ENCODE peak calls at places on chromosomes 11 and 22, in ten cellular contexts. One of them, this sample, is unnamed.

GRCh38 chr11:114208371-114208770 is 87.8 kb upstream of the NNMT start:
- DNase-seq in HCT116: no peak
- DNase-seq in ovary: no peak
- DNase-seq in tibial nerve: no peak
- DNase-seq in heart left ventricle: no peak
- DNase-seq in endothelial cell of umbilical vein: no peak
- DNase-seq in GM12891: no peak
- DNase-seq in A549: no peak
- DNase-seq in adrenal gland: no peak
- DNase-seq in lower leg skin: no peak
- DNase-seq in this sample: no peak

GRCh38 chr22:28783786-28784671 is 11.5 kb downstream of the CCDC117 start:
- DNase-seq in HCT116: no peak
- DNase-seq in adrenal gland: no peak
- DNase-seq in endothelial cell of umbilical vein: peak; percentile 55
- DNase-seq in A549: peak; percentile 58
- DNase-seq in ovary: no peak
- DNase-seq in GM12891: no peak
- DNase-seq in tibial nerve: no peak
- DNase-seq in heart left ventricle: no peak
- DNase-seq in lower leg skin: no peak
- DNase-seq in this sample: no peak

GRCh38 chr11:28176231-28176853 is 68.2 kb downstream of the METTL15 start:
- DNase-seq in lower leg skin: no peak
- DNase-seq in A549: no peak
- DNase-seq in heart left ventricle: no peak
- DNase-seq in endothelial cell of umbilical vein: no peak
- DNase-seq in tibial nerve: no peak
- DNase-seq in HCT116: peak; percentile 34
- DNase-seq in ovary: no peak
- DNase-seq in GM12891: no peak
- DNase-seq in adrenal gland: no peak
- DNase-seq in this sample: no peak

GRCh38 chr11:33339247-33339646 is 82.1 kb downstream of the HIPK3 start:
- DNase-seq in heart left ventricle: no peak
- DNase-seq in adrenal gland: no peak
- DNase-seq in endothelial cell of umbilical vein: no peak
- DNase-seq in ovary: no peak
- DNase-seq in HCT116: no peak
- DNase-seq in GM12891: no peak
- DNase-seq in tibial nerve: no peak
- DNase-seq in lower leg skin: no peak
- DNase-seq in A549: no peak
- DNase-seq in this sample: no peak

GRCh38 chr22:45742866-45743450 is 71.3 kb downstream of the ATXN10 start:
- DNase-seq in HCT116: no peak
- DNase-seq in lower leg skin: no peak
- DNase-seq in A549: peak; percentile 73
- DNase-seq in heart left ventricle: no peak
- DNase-seq in ovary: no peak
- DNase-seq in endothelial cell of umbilical vein: no peak
- DNase-seq in GM12891: no peak
- DNase-seq in tibial nerve: no peak
- DNase-seq in adrenal gland: peak; percentile 30
- DNase-seq in this sample: no peak

GRCh38 chr22:31947296-31947695 is 3.0 kb downstream of the YWHAH start:
- DNase-seq in endothelial cell of umbilical vein: peak; percentile 66
- DNase-seq in GM12891: no peak
- DNase-seq in heart left ventricle: no peak
- DNase-seq in lower leg skin: no peak
- DNase-seq in ovary: no peak
- DNase-seq in A549: peak; percentile 43
- DNase-seq in HCT116: no peak
- DNase-seq in adrenal gland: no peak
- DNase-seq in tibial nerve: no peak
- DNase-seq in this sample: peak; percentile 83

GRCh38 chr11:73194593-73194992 is 23.5 kb upstream of the P2RY2 start:
- DNase-seq in GM12891: no peak
- DNase-seq in A549: peak; percentile 32
- DNase-seq in HCT116: no peak
- DNase-seq in tibial nerve: no peak
- DNase-seq in lower leg skin: peak; percentile 62
- DNase-seq in ovary: no peak
- DNase-seq in heart left ventricle: no peak
- DNase-seq in adrenal gland: no peak
- DNase-seq in endothelial cell of umbilical vein: no peak
- DNase-seq in this sample: no peak

GRCh38 chr22:48712558-48712957 is 1115.1 kb downstream of the BRD1 start:
- DNase-seq in GM12891: no peak
- DNase-seq in heart left ventricle: no peak
- DNase-seq in tibial nerve: no peak
- DNase-seq in HCT116: no peak
- DNase-seq in endothelial cell of umbilical vein: no peak
- DNase-seq in adrenal gland: no peak
- DNase-seq in lower leg skin: no peak
- DNase-seq in ovary: no peak
- DNase-seq in A549: no peak
- DNase-seq in this sample: no peak

GRCh38 chr11:120550007-120550406 is 38.5 kb downstream of the GRIK4 start:
- DNase-seq in adrenal gland: no peak
- DNase-seq in heart left ventricle: no peak
- DNase-seq in ovary: no peak
- DNase-seq in tibial nerve: no peak
- DNase-seq in HCT116: no peak
- DNase-seq in lower leg skin: no peak
- DNase-seq in A549: no peak
- DNase-seq in endothelial cell of umbilical vein: no peak
- DNase-seq in GM12891: no peak
- DNase-seq in this sample: no peak

GRCh38 chr11:123122852-123123251 is 60.9 kb upstream of the HSPA8 start:
- DNase-seq in endothelial cell of umbilical vein: no peak
- DNase-seq in adrenal gland: no peak
- DNase-seq in GM12891: no peak
- DNase-seq in ovary: no peak
- DNase-seq in A549: no peak
- DNase-seq in HCT116: no peak
- DNase-seq in lower leg skin: no peak
- DNase-seq in heart left ventricle: no peak
- DNase-seq in tibial nerve: no peak
- DNase-seq in this sample: no peak

GRCh38 chr11:126978911-126979310 is 21.7 kb downstream of the KIRREL3 start:
- DNase-seq in A549: no peak
- DNase-seq in endothelial cell of umbilical vein: no peak
- DNase-seq in GM12891: no peak
- DNase-seq in adrenal gland: no peak
- DNase-seq in HCT116: no peak
- DNase-seq in heart left ventricle: no peak
- DNase-seq in ovary: no peak
- DNase-seq in lower leg skin: no peak
- DNase-seq in tibial nerve: no peak
- DNase-seq in this sample: no peak

GRCh38 chr11:96050435-96051182 is 126.7 kb upstream of the MTMR2 start:
- DNase-seq in heart left ventricle: no peak
- DNase-seq in tibial nerve: no peak
- DNase-seq in lower leg skin: no peak
- DNase-seq in HCT116: no peak
- DNase-seq in GM12891: no peak
- DNase-seq in ovary: no peak
- DNase-seq in endothelial cell of umbilical vein: no peak
- DNase-seq in adrenal gland: no peak
- DNase-seq in A549: peak; percentile 9
- DNase-seq in this sample: no peak

GRCh38 chr11:114150671-114151070 is 91.2 kb downstream of the ZBTB16 start:
- DNase-seq in heart left ventricle: no peak
- DNase-seq in GM12891: no peak
- DNase-seq in A549: no peak
- DNase-seq in adrenal gland: no peak
- DNase-seq in HCT116: no peak
- DNase-seq in endothelial cell of umbilical vein: no peak
- DNase-seq in ovary: no peak
- DNase-seq in lower leg skin: no peak
- DNase-seq in tibial nerve: no peak
- DNase-seq in this sample: no peak

GRCh38 chr22:49760630-49761571 is 66.8 kb downstream of the BRD1 start:
- DNase-seq in HCT116: no peak
- DNase-seq in adrenal gland: no peak
- DNase-seq in A549: no peak
- DNase-seq in tibial nerve: no peak
- DNase-seq in GM12891: peak; percentile 5
- DNase-seq in heart left ventricle: no peak
- DNase-seq in ovary: no peak
- DNase-seq in endothelial cell of umbilical vein: no peak
- DNase-seq in lower leg skin: no peak
- DNase-seq in this sample: no peak

GRCh38 chr11:111603633-111604130 is 1.4 kb downstream of the SIK2 start:
- DNase-seq in tibial nerve: no peak
- DNase-seq in ovary: no peak
- DNase-seq in lower leg skin: no peak
- DNase-seq in heart left ventricle: no peak
- DNase-seq in adrenal gland: no peak
- DNase-seq in HCT116: no peak
- DNase-seq in endothelial cell of umbilical vein: peak; percentile 49
- DNase-seq in GM12891: no peak
- DNase-seq in A549: no peak
- DNase-seq in this sample: peak; percentile 26

GRCh38 chr11:10091314-10092045 is 202.5 kb downstream of the SBF2 start:
- DNase-seq in tibial nerve: no peak
- DNase-seq in endothelial cell of umbilical vein: no peak
- DNase-seq in GM12891: no peak
- DNase-seq in lower leg skin: no peak
- DNase-seq in HCT116: no peak
- DNase-seq in heart left ventricle: no peak
- DNase-seq in adrenal gland: no peak
- DNase-seq in A549: no peak
- DNase-seq in ovary: no peak
- DNase-seq in this sample: no peak

GRCh38 chr11:96127596-96127959 is 203.7 kb upstream of the MTMR2 start:
- DNase-seq in lower leg skin: no peak
- DNase-seq in GM12891: no peak
- DNase-seq in A549: no peak
- DNase-seq in heart left ventricle: no peak
- DNase-seq in adrenal gland: no peak
- DNase-seq in HCT116: no peak
- DNase-seq in endothelial cell of umbilical vein: peak; percentile 66
- DNase-seq in tibial nerve: no peak
- DNase-seq in ovary: no peak
- DNase-seq in this sample: no peak

GRCh38 chr11:36500315-36500721 is 9.8 kb downstream of the TRAF6 start:
- DNase-seq in heart left ventricle: peak; percentile 56
- DNase-seq in adrenal gland: peak; percentile 70
- DNase-seq in A549: peak; percentile 66
- DNase-seq in endothelial cell of umbilical vein: peak; percentile 89
- DNase-seq in HCT116: no peak
- DNase-seq in GM12891: peak; percentile 25
- DNase-seq in tibial nerve: no peak
- DNase-seq in lower leg skin: no peak
- DNase-seq in ovary: no peak
- DNase-seq in this sample: peak; percentile 18
- TF ChIP-seq POLR2A in heart left ventricle: no peak
- TF ChIP-seq POLR2A in adrenal gland: no peak
- TF ChIP-seq POLR2A in A549: no peak
- TF ChIP-seq POLR2A in endothelial cell of umbilical vein: peak; percentile 33
- TF ChIP-seq POLR2A in HCT116: no peak
- TF ChIP-seq POLR2A in GM12891: no peak
- TF ChIP-seq POLR2A in tibial nerve: no peak
- TF ChIP-seq POLR2A in lower leg skin: no peak
- TF ChIP-seq POLR2A in ovary: no peak
- TF ChIP-seq POLR2A in this sample: no peak

GRCh38 chr22:35606916-35607315 is 10.2 kb downstream of the MB start:
- DNase-seq in heart left ventricle: no peak
- DNase-seq in GM12891: no peak
- DNase-seq in ovary: no peak
- DNase-seq in endothelial cell of umbilical vein: no peak
- DNase-seq in tibial nerve: no peak
- DNase-seq in A549: no peak
- DNase-seq in adrenal gland: no peak
- DNase-seq in HCT116: no peak
- DNase-seq in lower leg skin: no peak
- DNase-seq in this sample: no peak

GRCh38 chr22:35609261-35609660 is 7.9 kb downstream of the MB start:
- DNase-seq in lower leg skin: no peak
- DNase-seq in HCT116: no peak
- DNase-seq in adrenal gland: no peak
- DNase-seq in endothelial cell of umbilical vein: no peak
- DNase-seq in tibial nerve: no peak
- DNase-seq in A549: no peak
- DNase-seq in heart left ventricle: no peak
- DNase-seq in GM12891: no peak
- DNase-seq in ovary: no peak
- DNase-seq in this sample: no peak

GRCh38 chr22:35605787-35606492 is 11.2 kb downstream of the MB start:
- DNase-seq in endothelial cell of umbilical vein: no peak
- DNase-seq in adrenal gland: no peak
- DNase-seq in GM12891: no peak
- DNase-seq in tibial nerve: no peak
- DNase-seq in heart left ventricle: peak; percentile 72
- DNase-seq in lower leg skin: no peak
- DNase-seq in HCT116: no peak
- DNase-seq in A549: no peak
- DNase-seq in ovary: no peak
- DNase-seq in this sample: no peak

GRCh38 chr22:35609761-35610160 is 7.4 kb downstream of the MB start:
- DNase-seq in ovary: no peak
- DNase-seq in lower leg skin: no peak
- DNase-seq in tibial nerve: no peak
- DNase-seq in adrenal gland: no peak
- DNase-seq in HCT116: no peak
- DNase-seq in heart left ventricle: no peak
- DNase-seq in endothelial cell of umbilical vein: no peak
- DNase-seq in GM12891: no peak
- DNase-seq in A549: no peak
- DNase-seq in this sample: no peak

GRCh38 chr22:35608088-35608487 is 9.0 kb downstream of the MB start:
- DNase-seq in GM12891: no peak
- DNase-seq in heart left ventricle: no peak
- DNase-seq in adrenal gland: no peak
- DNase-seq in endothelial cell of umbilical vein: no peak
- DNase-seq in ovary: no peak
- DNase-seq in HCT116: no peak
- DNase-seq in lower leg skin: no peak
- DNase-seq in A549: no peak
- DNase-seq in tibial nerve: no peak
- DNase-seq in this sample: no peak
- TF ChIP-seq POLR2A in GM12891: no peak
- TF ChIP-seq POLR2A in heart left ventricle: no peak
- TF ChIP-seq POLR2A in adrenal gland: no peak
- TF ChIP-seq POLR2A in endothelial cell of umbilical vein: no peak
- TF ChIP-seq POLR2A in ovary: no peak
- TF ChIP-seq POLR2A in HCT116: no peak
- TF ChIP-seq POLR2A in lower leg skin: no peak
- TF ChIP-seq POLR2A in A549: no peak
- TF ChIP-seq POLR2A in tibial nerve: no peak
- TF ChIP-seq POLR2A in this sample: no peak

GRCh38 chr22:44147821-44148574 is 32.7 kb upstream of the PARVG start:
- DNase-seq in endothelial cell of umbilical vein: no peak
- DNase-seq in A549: no peak
- DNase-seq in ovary: no peak
- DNase-seq in HCT116: no peak
- DNase-seq in heart left ventricle: no peak
- DNase-seq in GM12891: no peak
- DNase-seq in tibial nerve: no peak
- DNase-seq in lower leg skin: no peak
- DNase-seq in adrenal gland: no peak
- DNase-seq in this sample: no peak
- TF ChIP-seq POLR2A in endothelial cell of umbilical vein: no peak
- TF ChIP-seq POLR2A in A549: no peak
- TF ChIP-seq POLR2A in ovary: no peak
- TF ChIP-seq POLR2A in HCT116: no peak
- TF ChIP-seq POLR2A in heart left ventricle: no peak
- TF ChIP-seq POLR2A in GM12891: no peak
- TF ChIP-seq POLR2A in tibial nerve: no peak
- TF ChIP-seq POLR2A in lower leg skin: no peak
- TF ChIP-seq POLR2A in adrenal gland: no peak
- TF ChIP-seq POLR2A in this sample: no peak

GRCh38 chr11:117502285-117502856 is 174.7 kb downstream of the CEP164 start:
- DNase-seq in lower leg skin: no peak
- DNase-seq in adrenal gland: no peak
- DNase-seq in endothelial cell of umbilical vein: no peak
- DNase-seq in tibial nerve: no peak
- DNase-seq in HCT116: no peak
- DNase-seq in heart left ventricle: no peak
- DNase-seq in ovary: no peak
- DNase-seq in GM12891: no peak
- DNase-seq in A549: no peak
- DNase-seq in this sample: no peak
- TF ChIP-seq POLR2A in lower leg skin: no peak
- TF ChIP-seq POLR2A in adrenal gland: no peak
- TF ChIP-seq POLR2A in endothelial cell of umbilical vein: no peak
- TF ChIP-seq POLR2A in tibial nerve: no peak
- TF ChIP-seq POLR2A in HCT116: no peak
- TF ChIP-seq POLR2A in heart left ventricle: no peak
- TF ChIP-seq POLR2A in ovary: no peak
- TF ChIP-seq POLR2A in GM12891: no peak
- TF ChIP-seq POLR2A in A549: no peak
- TF ChIP-seq POLR2A in this sample: no peak

This sample was measured in erythroblast.